ENCODE peak calls at places on chromosomes 5 and 9, in nine cellular contexts. One of them, this sample, is unnamed.

GRCh38 chr5:143554918-143555477 is 151.5 kb upstream of the NR3C1 start:
- DNase-seq in upper lobe of left lung: no peak
- DNase-seq in sigmoid colon: no peak
- DNase-seq in suprapubic skin: no peak
- DNase-seq in GM12891: no peak
- DNase-seq in spleen: no peak
- DNase-seq in HCT116: no peak
- DNase-seq in prostate gland: no peak
- DNase-seq in transverse colon: no peak
- DNase-seq in this sample: no peak

GRCh38 chr9:77177894-77178794 is 810 bp downstream of the VPS13A start:
- DNase-seq in upper lobe of left lung: peak; percentile 85
- DNase-seq in sigmoid colon: peak; percentile 76
- DNase-seq in suprapubic skin: peak; percentile 71
- DNase-seq in GM12891: peak; percentile 39
- DNase-seq in spleen: peak; percentile 89
- DNase-seq in HCT116: no peak
- DNase-seq in prostate gland: peak; percentile 12
- DNase-seq in transverse colon: peak; percentile 53
- DNase-seq in this sample: no peak

GRCh38 chr5:121744577-121744976 is 107.1 kb upstream of the FTMT start:
- DNase-seq in upper lobe of left lung: no peak
- DNase-seq in sigmoid colon: no peak
- DNase-seq in suprapubic skin: no peak
- DNase-seq in GM12891: no peak
- DNase-seq in spleen: no peak
- DNase-seq in HCT116: no peak
- DNase-seq in prostate gland: no peak
- DNase-seq in transverse colon: no peak
- DNase-seq in this sample: no peak

GRCh38 chr5:76742586-76742985 is 26.7 kb downstream of the F2R start:
- DNase-seq in upper lobe of left lung: no peak
- DNase-seq in sigmoid colon: no peak
- DNase-seq in suprapubic skin: no peak
- DNase-seq in GM12891: no peak
- DNase-seq in spleen: no peak
- DNase-seq in HCT116: no peak
- DNase-seq in prostate gland: no peak
- DNase-seq in transverse colon: no peak
- DNase-seq in this sample: no peak

GRCh38 chr9:127700594-127701255 is 6.1 kb upstream of the CFAP157 start:
- DNase-seq in upper lobe of left lung: no peak
- DNase-seq in sigmoid colon: no peak
- DNase-seq in suprapubic skin: no peak
- DNase-seq in GM12891: no peak
- DNase-seq in spleen: no peak
- DNase-seq in HCT116: no peak
- DNase-seq in prostate gland: no peak
- DNase-seq in transverse colon: no peak
- DNase-seq in this sample: no peak

GRCh38 chr9:98087420-98088354 is 31.2 kb downstream of the NANS start:
- DNase-seq in upper lobe of left lung: peak; percentile 91
- DNase-seq in sigmoid colon: peak; percentile 69
- DNase-seq in suprapubic skin: peak; percentile 71
- DNase-seq in GM12891: no peak
- DNase-seq in spleen: peak; percentile 86
- DNase-seq in HCT116: no peak
- DNase-seq in prostate gland: peak; percentile 73
- DNase-seq in transverse colon: peak; percentile 22
- DNase-seq in this sample: no peak

GRCh38 chr9:128205296-128205944 is 2.2 kb downstream of the DNM1 start:
- DNase-seq in upper lobe of left lung: no peak
- DNase-seq in sigmoid colon: no peak
- DNase-seq in suprapubic skin: no peak
- DNase-seq in GM12891: no peak
- DNase-seq in spleen: no peak
- DNase-seq in HCT116: no peak
- DNase-seq in prostate gland: no peak
- DNase-seq in transverse colon: no peak
- DNase-seq in this sample: no peak

GRCh38 chr5:122099060-122099790 is 21.2 kb upstream of the LOX start:
- DNase-seq in upper lobe of left lung: no peak
- DNase-seq in sigmoid colon: no peak
- DNase-seq in suprapubic skin: no peak
- DNase-seq in GM12891: no peak
- DNase-seq in spleen: no peak
- DNase-seq in HCT116: peak; percentile 51
- DNase-seq in prostate gland: no peak
- DNase-seq in transverse colon: no peak
- DNase-seq in this sample: no peak

GRCh38 chr9:116154334-116154975 is 864 bp downstream of the PAPPA start:
- DNase-seq in upper lobe of left lung: peak; percentile 87
- DNase-seq in sigmoid colon: peak; percentile 64
- DNase-seq in suprapubic skin: no peak
- DNase-seq in GM12891: peak; percentile 9
- DNase-seq in spleen: peak; percentile 63
- DNase-seq in HCT116: no peak
- DNase-seq in prostate gland: no peak
- DNase-seq in transverse colon: no peak
- DNase-seq in this sample: no peak

GRCh38 chr9:130172161-130172857 is at the start of gene NCS1:
- DNase-seq in upper lobe of left lung: peak; percentile 95
- DNase-seq in sigmoid colon: peak; percentile 93
- DNase-seq in suprapubic skin: no peak
- DNase-seq in GM12891: peak; percentile 66
- DNase-seq in spleen: no peak
- DNase-seq in HCT116: peak; percentile 21
- DNase-seq in prostate gland: peak; percentile 77
- DNase-seq in transverse colon: peak; percentile 74
- DNase-seq in this sample: no peak

GRCh38 chr5:36070687-36071571 is 4.2 kb upstream of the UGT3A2 start:
- DNase-seq in upper lobe of left lung: no peak
- DNase-seq in sigmoid colon: no peak
- DNase-seq in suprapubic skin: no peak
- DNase-seq in GM12891: no peak
- DNase-seq in spleen: no peak
- DNase-seq in HCT116: no peak
- DNase-seq in prostate gland: no peak
- DNase-seq in transverse colon: no peak
- DNase-seq in this sample: no peak

GRCh38 chr9:130444565-130445221 is at the start of gene ASS1:
- DNase-seq in upper lobe of left lung: peak; percentile 95
- DNase-seq in sigmoid colon: peak; percentile 85
- DNase-seq in suprapubic skin: no peak
- DNase-seq in GM12891: no peak
- DNase-seq in spleen: no peak
- DNase-seq in HCT116: no peak
- DNase-seq in prostate gland: peak; percentile 73
- DNase-seq in transverse colon: peak; percentile 91
- DNase-seq in this sample: no peak

GRCh38 chr9:70485273-70485858 is 70.9 kb upstream of the KLF9 start:
- DNase-seq in upper lobe of left lung: no peak
- DNase-seq in sigmoid colon: no peak
- DNase-seq in suprapubic skin: no peak
- DNase-seq in GM12891: no peak
- DNase-seq in spleen: no peak
- DNase-seq in HCT116: no peak
- DNase-seq in prostate gland: no peak
- DNase-seq in transverse colon: no peak
- DNase-seq in this sample: no peak

GRCh38 chr9:86324901-86325300 is 29.3 kb downstream of the TUT7 start:
- DNase-seq in upper lobe of left lung: no peak
- DNase-seq in sigmoid colon: no peak
- DNase-seq in suprapubic skin: no peak
- DNase-seq in GM12891: no peak
- DNase-seq in spleen: no peak
- DNase-seq in HCT116: no peak
- DNase-seq in prostate gland: no peak
- DNase-seq in transverse colon: no peak
- DNase-seq in this sample: no peak

GRCh38 chr5:163342301-163342700 is 95.1 kb upstream of the CCNG1 start:
- DNase-seq in upper lobe of left lung: no peak
- DNase-seq in sigmoid colon: no peak
- DNase-seq in suprapubic skin: no peak
- DNase-seq in GM12891: no peak
- DNase-seq in spleen: no peak
- DNase-seq in HCT116: no peak
- DNase-seq in prostate gland: no peak
- DNase-seq in transverse colon: no peak
- DNase-seq in this sample: no peak

GRCh38 chr9:137214620-137215019 is 7.4 kb downstream of the RNF208 start:
- DNase-seq in upper lobe of left lung: peak; percentile 74
- DNase-seq in sigmoid colon: no peak
- DNase-seq in suprapubic skin: no peak
- DNase-seq in GM12891: no peak
- DNase-seq in spleen: no peak
- DNase-seq in HCT116: no peak
- DNase-seq in prostate gland: no peak
- DNase-seq in transverse colon: no peak
- DNase-seq in this sample: no peak

GRCh38 chr9:137212520-137212919 is 7.0 kb downstream of the NDOR1 start:
- DNase-seq in upper lobe of left lung: peak; percentile 70
- DNase-seq in sigmoid colon: no peak
- DNase-seq in suprapubic skin: no peak
- DNase-seq in GM12891: no peak
- DNase-seq in spleen: no peak
- DNase-seq in HCT116: no peak
- DNase-seq in prostate gland: no peak
- DNase-seq in transverse colon: no peak
- DNase-seq in this sample: no peak

GRCh38 chr9:137213160-137214060 is 7.9 kb downstream of the NDOR1 start:
- DNase-seq in upper lobe of left lung: peak; percentile 78
- DNase-seq in sigmoid colon: no peak
- DNase-seq in suprapubic skin: no peak
- DNase-seq in GM12891: no peak
- DNase-seq in spleen: no peak
- DNase-seq in HCT116: no peak
- DNase-seq in prostate gland: no peak
- DNase-seq in transverse colon: no peak
- DNase-seq in this sample: no peak

GRCh38 chr9:137215196-137215986 is 6.6 kb downstream of the RNF208 start:
- DNase-seq in upper lobe of left lung: peak; percentile 57
- DNase-seq in sigmoid colon: no peak
- DNase-seq in suprapubic skin: no peak
- DNase-seq in GM12891: no peak
- DNase-seq in spleen: no peak
- DNase-seq in HCT116: no peak
- DNase-seq in prostate gland: no peak
- DNase-seq in transverse colon: no peak
- DNase-seq in this sample: no peak

GRCh38 chr9:137211532-137211931 is 6.0 kb downstream of the NDOR1 start:
- DNase-seq in upper lobe of left lung: peak; percentile 49
- DNase-seq in sigmoid colon: no peak
- DNase-seq in suprapubic skin: no peak
- DNase-seq in GM12891: no peak
- DNase-seq in spleen: no peak
- DNase-seq in HCT116: no peak
- DNase-seq in prostate gland: no peak
- DNase-seq in transverse colon: no peak
- DNase-seq in this sample: no peak
- TF ChIP-seq POLR2AphosphoS5 in upper lobe of left lung: no peak
- TF ChIP-seq POLR2AphosphoS5 in sigmoid colon: no peak
- TF ChIP-seq POLR2AphosphoS5 in suprapubic skin: no peak
- TF ChIP-seq POLR2AphosphoS5 in GM12891: no peak
- TF ChIP-seq POLR2AphosphoS5 in spleen: peak; percentile 14
- TF ChIP-seq POLR2AphosphoS5 in HCT116: no peak
- TF ChIP-seq POLR2AphosphoS5 in prostate gland: no peak
- TF ChIP-seq POLR2AphosphoS5 in transverse colon: no peak
- TF ChIP-seq POLR2AphosphoS5 in this sample: no peak

DNA sequence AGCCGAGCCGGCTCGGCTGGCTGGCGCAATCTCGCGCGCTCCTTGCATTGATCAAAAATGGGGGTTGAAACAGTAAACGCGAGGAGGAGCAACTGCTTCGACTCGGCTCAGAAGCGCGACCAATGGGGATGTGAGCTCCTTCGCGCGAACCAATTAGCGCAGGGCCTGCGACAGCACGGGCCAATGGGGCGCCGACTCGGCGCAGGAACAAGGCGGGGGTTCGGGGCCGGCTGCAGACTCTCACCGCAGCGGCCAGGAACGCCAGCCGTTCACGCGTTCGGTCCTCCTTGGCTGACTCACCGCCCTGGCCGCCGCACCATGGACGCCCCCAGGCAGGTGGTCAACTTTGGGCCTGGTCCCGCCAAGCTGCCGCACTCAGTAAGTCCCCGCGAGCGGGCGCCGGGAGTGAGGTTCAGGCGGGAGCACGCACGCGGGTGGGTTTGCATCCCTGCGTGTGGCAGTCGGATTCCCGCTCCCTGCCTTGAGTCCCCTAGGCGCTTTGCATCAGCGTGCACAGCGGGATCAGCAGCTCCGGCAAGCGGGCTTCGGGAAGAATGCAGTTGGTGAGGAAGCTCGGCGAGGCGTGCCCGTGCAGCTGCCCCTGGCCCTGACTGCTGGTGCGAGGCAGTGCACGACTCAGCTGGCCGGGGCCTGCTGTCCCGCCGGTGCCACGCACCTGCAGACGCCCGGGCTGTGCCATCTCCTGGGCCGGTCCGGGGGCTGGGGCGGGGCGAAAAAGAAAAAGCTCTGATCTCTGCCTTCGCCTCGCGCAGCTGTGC is at the start of gene PSAT1:
- DNase-seq in upper lobe of left lung: peak; percentile 94
- DNase-seq in sigmoid colon: peak; percentile 92
- DNase-seq in suprapubic skin: peak; percentile 81
- DNase-seq in GM12891: peak; percentile 96
- DNase-seq in spleen: peak; percentile 93
- DNase-seq in HCT116: peak; percentile 93
- DNase-seq in prostate gland: peak; percentile 90
- DNase-seq in transverse colon: peak; percentile 86
- DNase-seq in this sample: no peak
- TF ChIP-seq POLR2A in upper lobe of left lung: peak; percentile 19
- TF ChIP-seq POLR2A in sigmoid colon: no peak
- TF ChIP-seq POLR2A in suprapubic skin: no peak
- TF ChIP-seq POLR2A in GM12891: no peak
- TF ChIP-seq POLR2A in spleen: no peak
- TF ChIP-seq POLR2A in HCT116: peak; percentile 63
- TF ChIP-seq POLR2A in prostate gland: peak; percentile 16
- TF ChIP-seq POLR2A in transverse colon: no peak
- TF ChIP-seq POLR2A in this sample: no peak

DNA sequence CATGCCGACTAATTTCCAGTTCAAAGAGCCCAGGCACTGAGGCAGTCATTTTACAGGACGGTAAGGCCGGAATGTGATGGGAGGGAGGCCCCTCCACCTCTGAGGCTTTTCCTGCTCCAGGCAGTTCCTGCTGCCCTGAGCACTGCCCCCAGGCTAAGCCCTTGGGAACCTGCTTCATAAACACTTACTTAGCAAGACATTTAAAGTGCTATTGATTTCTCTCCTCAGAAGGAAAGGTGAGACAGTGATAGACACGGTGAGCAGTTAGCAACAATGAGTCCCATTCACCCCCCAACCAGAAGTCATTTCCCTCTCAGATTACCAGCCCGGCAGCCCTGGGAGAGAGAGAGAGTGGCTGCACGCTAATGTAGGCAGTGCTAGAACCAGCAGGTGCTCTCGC is 462.5 kb downstream of the SPOCK1 start:
- DNase-seq in upper lobe of left lung: no peak
- DNase-seq in sigmoid colon: no peak
- DNase-seq in suprapubic skin: no peak
- DNase-seq in GM12891: no peak
- DNase-seq in spleen: no peak
- DNase-seq in HCT116: no peak
- DNase-seq in prostate gland: no peak
- DNase-seq in transverse colon: no peak
- DNase-seq in this sample: no peak
- TF ChIP-seq POLR2AphosphoS5 in upper lobe of left lung: no peak
- TF ChIP-seq POLR2AphosphoS5 in sigmoid colon: no peak
- TF ChIP-seq POLR2AphosphoS5 in suprapubic skin: no peak
- TF ChIP-seq POLR2AphosphoS5 in GM12891: no peak
- TF ChIP-seq POLR2AphosphoS5 in spleen: no peak
- TF ChIP-seq POLR2AphosphoS5 in HCT116: no peak
- TF ChIP-seq POLR2AphosphoS5 in prostate gland: no peak
- TF ChIP-seq POLR2AphosphoS5 in transverse colon: no peak
- TF ChIP-seq POLR2AphosphoS5 in this sample: no peak

GRCh38 chr9:14746655-14747054 is 24.1 kb upstream of the CER1 start:
- DNase-seq in upper lobe of left lung: no peak
- DNase-seq in sigmoid colon: no peak
- DNase-seq in suprapubic skin: no peak
- DNase-seq in GM12891: no peak
- DNase-seq in spleen: no peak
- DNase-seq in HCT116: no peak
- DNase-seq in prostate gland: no peak
- DNase-seq in transverse colon: no peak
- DNase-seq in this sample: no peak
- TF ChIP-seq POLR2A in upper lobe of left lung: no peak
- TF ChIP-seq POLR2A in sigmoid colon: no peak
- TF ChIP-seq POLR2A in suprapubic skin: no peak
- TF ChIP-seq POLR2A in GM12891: no peak
- TF ChIP-seq POLR2A in spleen: no peak
- TF ChIP-seq POLR2A in HCT116: no peak
- TF ChIP-seq POLR2A in prostate gland: no peak
- TF ChIP-seq POLR2A in transverse colon: no peak
- TF ChIP-seq POLR2A in this sample: no peak

This sample was measured in esophagus muscularis mucosa.